ENCODE peak calls at places on chromosomes 12 and 14, in eight cellular contexts. X, C, L, Z, I, Y, G and M are unnamed samples.

GRCh38 chr14:25050494-25051170 is 685 bp upstream of the STXBP6 start:
- DNase-seq in X (no peak), C (no peak), L (no peak), Z (no peak), I (peak; percentile 57), Y (no peak), G (no peak), M (no peak)

GRCh38 chr12:52213541-52214420 is 19.3 kb upstream of the KRT7 start:
- DNase-seq in X (peak; percentile 71), C (peak; percentile 33), L (no peak), Z (peak; percentile 63), I (peak; percentile 90), Y (peak; percentile 88), G (no peak), M (peak; percentile 85)

GRCh38 chr12:93784339-93785086 is 107.3 kb downstream of the CRADD start:
- DNase-seq in X (peak; percentile 60), C (no peak), L (peak; percentile 30), Z (peak; percentile 80), I (peak; percentile 51), Y (peak; percentile 77), G (peak; percentile 44), M (no peak)

GRCh38 chr12:78085562-78086182 is 255.0 kb downstream of the NAV3 start:
- DNase-seq in X (no peak), C (no peak), L (no peak), Z (no peak), I (peak; percentile 65), Y (no peak), G (no peak), M (no peak)

GRCh38 chr12:93704122-93704521 is 26.9 kb downstream of the CRADD start:
- DNase-seq in X (no peak), C (no peak), L (no peak), Z (no peak), I (no peak), Y (no peak), G (no peak), M (no peak)

GRCh38 chr14:49926803-49927202 is 33.9 kb downstream of the ARF6 start:
- DNase-seq in X (no peak), C (no peak), L (no peak), Z (no peak), I (no peak), Y (no peak), G (no peak), M (no peak)

GRCh38 chr14:96592591-96593388 is 90.6 kb downstream of the PAPOLA start:
- DNase-seq in X (no peak), C (peak; percentile 51), L (no peak), Z (no peak), I (peak; percentile 22), Y (peak; percentile 64), G (peak; percentile 53), M (no peak)

GRCh38 chr12:126093911-126094310 is 1028.7 kb downstream of the AACS start:
- DNase-seq in X (no peak), C (no peak), L (no peak), Z (no peak), I (peak; percentile 0), Y (no peak), G (no peak), M (no peak)

GRCh38 chr14:103656758-103657133 is 27.7 kb downstream of the KLC1 start:
- DNase-seq in X (no peak), C (no peak), L (no peak), Z (no peak), I (no peak), Y (no peak), G (no peak), M (no peak)

GRCh38 chr12:6201775-6202292 is 1.6 kb downstream of the CD9 start:
- DNase-seq in X (no peak), C (no peak), L (no peak), Z (no peak), I (no peak), Y (no peak), G (no peak), M (no peak)

GRCh38 chr12:79765157-79765556 is 74.4 kb upstream of the PAWR start:
- DNase-seq in X (no peak), C (no peak), L (no peak), Z (no peak), I (no peak), Y (no peak), G (no peak), M (no peak)

GRCh38 chr14:23078692-23079116 is 16.2 kb downstream of the ACIN1 start:
- DNase-seq in X (peak; percentile 65), C (no peak), L (peak; percentile 45), Z (no peak), I (peak; percentile 79), Y (peak; percentile 85), G (no peak), M (peak; percentile 74)

GRCh38 chr14:61145903-61146411 is 135.2 kb downstream of the TMEM30B start:
- DNase-seq in X (peak; percentile 65), C (no peak), L (no peak), Z (peak; percentile 71), I (peak; percentile 87), Y (no peak), G (no peak), M (peak; percentile 26)

GRCh38 chr12:105654606-105655005 is 324.1 kb downstream of the C12orf75 start:
- DNase-seq in X (no peak), C (no peak), L (no peak), Z (no peak), I (no peak), Y (no peak), G (no peak), M (no peak)

GRCh38 chr12:11621797-11622423 is 27.6 kb upstream of the ETV6 start:
- DNase-seq in X (no peak), C (no peak), L (no peak), Z (no peak), I (no peak), Y (no peak), G (no peak), M (no peak)

GRCh38 chr12:21369141-21369980 is 3.3 kb upstream of the IAPP start:
- DNase-seq in X (no peak), C (no peak), L (no peak), Z (no peak), I (no peak), Y (no peak), G (no peak), M (no peak)

GRCh38 chr14:69129264-69129880 is 23.5 kb downstream of the DCAF5 start:
- DNase-seq in X (peak; percentile 52), C (peak; percentile 54), L (peak; percentile 33), Z (no peak), I (peak; percentile 64), Y (peak; percentile 78), G (peak; percentile 56), M (peak; percentile 75)

DNA sequence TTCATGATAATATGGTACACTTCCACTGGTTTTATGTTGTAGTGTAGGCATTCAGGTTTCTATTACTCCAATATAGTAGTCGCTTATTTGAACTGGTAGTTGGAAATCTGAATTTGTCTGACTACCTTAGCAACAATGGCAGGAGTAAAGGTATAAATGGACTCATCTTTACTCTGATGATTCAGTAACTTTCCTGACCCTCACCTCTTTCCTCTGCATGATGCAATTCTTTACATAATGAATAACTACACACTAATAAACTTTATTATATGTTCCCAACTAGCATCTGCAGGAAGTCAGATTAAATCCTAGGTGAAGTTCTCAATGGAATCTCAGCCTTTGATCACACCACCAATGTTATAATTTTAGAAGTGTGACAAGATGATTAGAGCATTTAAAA is 70.5 kb upstream of the ATP2B1 start:
- DNase-seq in X (no peak), C (no peak), L (no peak), Z (no peak), I (no peak), Y (no peak), G (no peak), M (no peak)
- H3K27ac ChIP-seq in X (no peak overlapping the region), C (no peak overlapping the region), L (no peak overlapping the region), Z (no peak overlapping the region), I (no peak overlapping the region), Y (no peak overlapping the region), G (no peak overlapping the region), M (no peak overlapping the region)

DNA sequence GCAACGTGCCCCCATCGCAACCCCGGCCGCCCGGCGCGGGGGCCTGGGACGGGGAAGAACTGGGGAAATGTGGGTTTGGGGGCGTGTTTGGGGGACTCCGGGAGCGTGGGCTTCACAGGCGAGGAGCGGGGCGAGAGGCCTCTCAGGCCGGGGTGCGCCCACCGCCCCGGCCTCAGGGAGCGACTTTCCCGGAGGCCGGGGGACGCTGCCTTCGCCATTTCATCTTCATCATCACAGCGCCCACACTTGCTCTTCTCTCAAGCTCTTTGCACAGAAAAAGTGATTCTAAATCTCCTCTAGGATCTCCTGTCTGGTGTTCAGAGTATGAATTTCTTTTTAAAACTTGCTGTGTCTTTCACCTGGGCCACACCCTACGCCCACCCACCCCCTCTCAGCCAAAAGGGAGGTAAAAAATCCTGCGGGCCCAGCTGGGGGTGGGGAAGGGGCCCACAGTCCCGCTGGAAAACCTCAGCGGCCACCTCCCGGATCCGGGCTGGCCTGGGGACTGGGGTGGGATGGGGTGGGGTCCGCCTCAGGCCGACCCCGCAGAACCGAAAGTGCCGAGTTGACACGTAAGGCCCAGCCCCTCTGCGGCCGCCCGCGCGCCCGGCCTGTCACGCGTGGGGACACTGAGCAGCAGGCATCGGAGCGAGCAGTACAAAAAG is 7.4 kb downstream of the CDKN1B start:
- DNase-seq in X (no peak), C (no peak), L (no peak), Z (no peak), I (peak; percentile 41), Y (no peak), G (no peak), M (no peak)
- H3K27ac ChIP-seq in X (peak overlapping the region; percentile 98), C (peak overlapping the region; percentile 98), L (peak overlapping the region; percentile 100), Z (peak overlapping the region; percentile 100), I (peak overlapping the region; percentile 90), Y (peak overlapping the region; percentile 93), G (peak overlapping the region; percentile 98), M (peak overlapping the region; percentile 95)

DNA sequence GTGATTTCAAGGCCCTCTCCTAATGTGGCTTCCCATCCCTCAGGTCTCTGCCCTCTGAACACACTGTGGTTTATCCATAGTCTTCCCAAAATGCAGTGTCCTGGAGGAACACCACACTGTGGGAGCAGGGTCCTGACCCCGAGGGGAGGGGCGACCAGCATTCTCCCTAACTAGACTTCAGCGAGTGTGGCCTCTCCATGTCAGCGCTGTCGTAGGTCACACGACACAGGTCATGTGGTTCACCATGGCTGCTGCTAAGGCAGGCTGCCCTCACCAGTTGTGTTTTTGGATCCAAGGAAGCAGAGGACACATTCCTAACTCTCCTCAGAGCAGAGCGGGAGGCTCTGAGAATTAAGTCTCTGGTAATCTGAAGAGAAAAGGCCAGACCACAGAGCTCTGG is 50.5 kb downstream of the SSH1 start:
- DNase-seq in X (no peak), C (no peak), L (no peak), Z (no peak), I (no peak), Y (no peak), G (no peak), M (no peak)
- H3K27ac ChIP-seq in X (no peak overlapping the region), C (no peak overlapping the region), L (peak overlapping the region; percentile 89), Z (peak overlapping the region; percentile 23), I (no peak overlapping the region), Y (peak overlapping the region; percentile 19), G (no peak overlapping the region), M (peak overlapping the region; percentile 32)

DNA sequence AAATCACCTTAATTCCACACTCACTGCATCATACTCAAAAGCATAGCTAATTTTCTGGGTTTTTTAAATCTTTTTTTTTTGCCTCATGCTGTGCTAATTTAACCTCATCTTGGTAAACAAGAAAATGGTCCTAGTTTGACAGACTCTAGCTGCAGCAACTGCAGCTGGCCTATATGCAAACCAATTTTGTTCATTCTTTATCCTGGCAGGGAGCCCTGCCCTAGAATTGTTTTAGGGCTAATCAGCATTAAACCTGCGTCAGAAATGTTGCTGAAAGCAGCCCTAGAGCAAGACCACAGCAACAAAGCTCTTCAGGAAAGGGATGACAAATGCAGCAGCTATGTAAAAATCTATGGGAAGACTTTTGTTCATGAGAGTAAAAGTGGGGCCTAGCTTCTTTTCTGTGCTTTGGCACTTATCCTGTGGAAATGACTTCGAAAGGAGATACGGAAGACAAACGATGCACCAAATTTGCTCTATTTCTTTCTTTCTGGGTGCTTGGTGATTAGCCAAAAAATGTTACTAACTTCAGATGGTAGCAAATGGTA is 72.2 kb downstream of the DENND5B start:
- DNase-seq in X (peak; percentile 96), C (no peak), L (no peak), Z (no peak), I (peak; percentile 99), Y (no peak), G (no peak), M (no peak)
- H3K27ac ChIP-seq in X (peak overlapping the region; percentile 94), C (no peak overlapping the region), L (peak overlapping the region; percentile 32), Z (peak overlapping the region; percentile 15), I (peak overlapping the region; percentile 93), Y (no peak overlapping the region), G (no peak overlapping the region), M (no peak overlapping the region)